ENCODE peak calls at places on chromosome 15, in ten cellular contexts. One of them, this sample, is unnamed.

GRCh38 chr15:70523634-70524033 is 239.7 kb downstream of the UACA start:
- DNase-seq in H1: no peak
- DNase-seq in heart left ventricle: no peak
- DNase-seq in ovary: no peak
- DNase-seq in transverse colon: no peak
- DNase-seq in lower leg skin: no peak
- DNase-seq in testis: no peak
- DNase-seq in NB4: no peak
- DNase-seq in sigmoid colon: peak
- DNase-seq in prostate gland: no peak
- DNase-seq in this sample: no peak

GRCh38 chr15:69530234-69530633 is 77.6 kb downstream of the RPLP1 start:
- DNase-seq in transverse colon: no peak
- DNase-seq in ovary: no peak
- DNase-seq in prostate gland: no peak
- DNase-seq in lower leg skin: no peak
- DNase-seq in testis: no peak
- DNase-seq in H1: no peak
- DNase-seq in NB4: no peak
- DNase-seq in sigmoid colon: no peak
- DNase-seq in heart left ventricle: no peak
- DNase-seq in this sample: no peak

GRCh38 chr15:79157631-79158592 is 67.3 kb upstream of the RASGRF1 start:
- DNase-seq in heart left ventricle: no peak
- DNase-seq in H1: no peak
- DNase-seq in testis: no peak
- DNase-seq in ovary: no peak
- DNase-seq in NB4: no peak
- DNase-seq in prostate gland: no peak
- DNase-seq in transverse colon: no peak
- DNase-seq in lower leg skin: no peak
- DNase-seq in sigmoid colon: no peak
- DNase-seq in this sample: no peak

GRCh38 chr15:37101634-37102314 is 1.4 kb upstream of the MEIS2 start:
- DNase-seq in transverse colon: peak
- DNase-seq in testis: peak
- DNase-seq in ovary: peak
- DNase-seq in H1: peak
- DNase-seq in lower leg skin: no peak
- DNase-seq in heart left ventricle: peak
- DNase-seq in sigmoid colon: peak
- DNase-seq in NB4: peak
- DNase-seq in prostate gland: peak
- DNase-seq in this sample: peak

GRCh38 chr15:60912984-60913697 is 316.0 kb downstream of the RORA start:
- DNase-seq in H1: no peak
- DNase-seq in prostate gland: no peak
- DNase-seq in NB4: no peak
- DNase-seq in transverse colon: no peak
- DNase-seq in testis: peak
- DNase-seq in lower leg skin: peak
- DNase-seq in sigmoid colon: no peak
- DNase-seq in heart left ventricle: no peak
- DNase-seq in ovary: no peak
- DNase-seq in this sample: no peak

GRCh38 chr15:51327081-51327480 is 11.3 kb downstream of the CYP19A1 start:
- DNase-seq in transverse colon: no peak
- DNase-seq in H1: no peak
- DNase-seq in lower leg skin: no peak
- DNase-seq in sigmoid colon: no peak
- DNase-seq in ovary: no peak
- DNase-seq in testis: no peak
- DNase-seq in heart left ventricle: no peak
- DNase-seq in prostate gland: no peak
- DNase-seq in NB4: no peak
- DNase-seq in this sample: no peak

GRCh38 chr15:81113861-81114261 is 20.2 kb upstream of the CFAP161 start:
- DNase-seq in transverse colon: no peak
- DNase-seq in lower leg skin: no peak
- DNase-seq in H1: no peak
- DNase-seq in NB4: no peak
- DNase-seq in testis: no peak
- DNase-seq in heart left ventricle: no peak
- DNase-seq in ovary: no peak
- DNase-seq in prostate gland: no peak
- DNase-seq in sigmoid colon: no peak
- DNase-seq in this sample: no peak

GRCh38 chr15:54820811-54821210 is 375.9 kb downstream of the RSL24D1 start:
- DNase-seq in sigmoid colon: no peak
- DNase-seq in testis: peak
- DNase-seq in H1: no peak
- DNase-seq in heart left ventricle: peak
- DNase-seq in ovary: no peak
- DNase-seq in prostate gland: no peak
- DNase-seq in lower leg skin: peak
- DNase-seq in NB4: no peak
- DNase-seq in transverse colon: peak
- DNase-seq in this sample: no peak

GRCh38 chr15:62748175-62748574 is 294.4 kb upstream of the TPM1 start:
- DNase-seq in sigmoid colon: no peak
- DNase-seq in testis: no peak
- DNase-seq in NB4: no peak
- DNase-seq in lower leg skin: no peak
- DNase-seq in ovary: no peak
- DNase-seq in H1: no peak
- DNase-seq in prostate gland: no peak
- DNase-seq in transverse colon: no peak
- DNase-seq in heart left ventricle: no peak
- DNase-seq in this sample: no peak

DNA sequence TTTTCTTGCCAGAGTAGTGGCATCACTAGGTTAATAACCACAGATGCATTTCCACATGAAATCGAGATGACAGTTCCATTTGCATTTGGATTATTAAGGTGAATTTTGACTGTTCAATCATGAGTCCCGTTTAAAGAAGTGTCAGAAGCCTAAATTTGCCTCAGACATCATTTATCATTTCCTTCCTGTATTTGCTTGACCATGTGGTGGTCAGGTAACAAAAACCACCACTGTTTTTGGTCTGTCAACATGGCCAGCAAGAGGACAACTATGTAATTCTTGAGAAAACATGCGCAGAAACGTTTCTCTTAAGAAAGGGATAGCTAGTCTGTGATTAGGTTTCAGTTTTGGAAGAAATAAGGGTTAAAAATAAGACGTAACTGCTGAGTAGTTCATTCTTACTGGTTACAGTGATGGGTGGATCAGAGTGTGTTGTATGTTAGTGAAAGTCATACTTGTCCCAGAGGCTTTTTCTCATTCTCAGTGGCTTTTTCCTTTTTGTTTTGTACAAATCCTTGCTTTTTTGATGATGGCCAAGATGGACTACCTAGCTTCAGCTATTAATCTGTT is 204.5 kb downstream of the AKAP13 start:
- DNase-seq in NB4: no peak
- DNase-seq in sigmoid colon: no peak
- DNase-seq in testis: no peak
- DNase-seq in lower leg skin: no peak
- DNase-seq in prostate gland: no peak
- DNase-seq in H1: no peak
- DNase-seq in ovary: no peak
- DNase-seq in transverse colon: no peak
- DNase-seq in heart left ventricle: no peak
- DNase-seq in this sample: no peak
- TF ChIP-seq POLR2A in NB4: no peak
- TF ChIP-seq POLR2A in sigmoid colon: no peak
- TF ChIP-seq POLR2A in testis: no peak
- TF ChIP-seq POLR2A in lower leg skin: no peak
- TF ChIP-seq POLR2A in prostate gland: no peak
- TF ChIP-seq POLR2A in H1: no peak
- TF ChIP-seq POLR2A in ovary: no peak
- TF ChIP-seq POLR2A in transverse colon: no peak
- TF ChIP-seq POLR2A in heart left ventricle: no peak
- TF ChIP-seq POLR2A in this sample: no peak

GRCh38 chr15:76328106-76328696 is 8.4 kb upstream of the ISL2 start:
- DNase-seq in H1: no peak
- DNase-seq in heart left ventricle: no peak
- DNase-seq in transverse colon: no peak
- DNase-seq in lower leg skin: no peak
- DNase-seq in prostate gland: no peak
- DNase-seq in testis: no peak
- DNase-seq in NB4: no peak
- DNase-seq in sigmoid colon: no peak
- DNase-seq in ovary: no peak
- DNase-seq in this sample: no peak

GRCh38 chr15:76328962-76329361 is 7.6 kb upstream of the ISL2 start:
- DNase-seq in ovary: no peak
- DNase-seq in testis: no peak
- DNase-seq in prostate gland: no peak
- DNase-seq in transverse colon: no peak
- DNase-seq in NB4: no peak
- DNase-seq in heart left ventricle: no peak
- DNase-seq in H1: no peak
- DNase-seq in sigmoid colon: no peak
- DNase-seq in lower leg skin: no peak
- DNase-seq in this sample: no peak

GRCh38 chr15:76327191-76328105 is 9.1 kb upstream of the ISL2 start:
- DNase-seq in NB4: no peak
- DNase-seq in ovary: no peak
- DNase-seq in prostate gland: no peak
- DNase-seq in heart left ventricle: no peak
- DNase-seq in transverse colon: no peak
- DNase-seq in sigmoid colon: no peak
- DNase-seq in lower leg skin: no peak
- DNase-seq in testis: no peak
- DNase-seq in H1: no peak
- DNase-seq in this sample: no peak

GRCh38 chr15:76332796-76333195 is 3.8 kb upstream of the ISL2 start:
- DNase-seq in lower leg skin: no peak
- DNase-seq in testis: no peak
- DNase-seq in sigmoid colon: no peak
- DNase-seq in heart left ventricle: no peak
- DNase-seq in ovary: no peak
- DNase-seq in H1: no peak
- DNase-seq in NB4: no peak
- DNase-seq in prostate gland: no peak
- DNase-seq in transverse colon: no peak
- DNase-seq in this sample: no peak

DNA sequence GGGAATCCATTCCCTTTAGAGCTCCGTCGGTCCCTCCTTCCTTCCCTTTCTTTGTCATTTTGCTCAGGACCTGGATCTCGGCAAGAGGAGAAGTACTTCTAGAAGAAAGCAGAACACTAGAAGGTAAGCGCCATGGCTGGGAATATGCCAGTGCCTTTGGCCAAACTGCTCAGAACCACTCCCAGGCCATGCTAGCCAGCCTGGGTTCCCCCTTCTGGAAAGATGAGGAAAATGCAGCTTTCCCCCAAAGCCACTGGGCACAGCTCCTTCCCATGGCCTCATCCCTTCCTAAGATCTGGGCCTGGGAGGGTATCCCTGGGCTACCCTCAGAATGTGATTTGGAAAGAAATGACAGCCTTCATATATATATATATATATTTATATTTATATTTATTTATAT is 6.3 kb upstream of the ISL2 start:
- DNase-seq in NB4: peak
- DNase-seq in testis: peak
- DNase-seq in sigmoid colon: peak
- DNase-seq in ovary: peak
- DNase-seq in H1: peak
- DNase-seq in heart left ventricle: peak
- DNase-seq in transverse colon: peak
- DNase-seq in prostate gland: no peak
- DNase-seq in lower leg skin: peak
- DNase-seq in this sample: no peak
- TF ChIP-seq CTCF in NB4: peak
- TF ChIP-seq CTCF in testis: peak
- TF ChIP-seq CTCF in sigmoid colon: no peak
- TF ChIP-seq CTCF in ovary: no peak
- TF ChIP-seq CTCF in H1: peak
- TF ChIP-seq CTCF in heart left ventricle: peak
- TF ChIP-seq CTCF in transverse colon: peak
- TF ChIP-seq CTCF in prostate gland: no peak
- TF ChIP-seq CTCF in lower leg skin: no peak
- TF ChIP-seq CTCF in this sample: peak

DNA sequence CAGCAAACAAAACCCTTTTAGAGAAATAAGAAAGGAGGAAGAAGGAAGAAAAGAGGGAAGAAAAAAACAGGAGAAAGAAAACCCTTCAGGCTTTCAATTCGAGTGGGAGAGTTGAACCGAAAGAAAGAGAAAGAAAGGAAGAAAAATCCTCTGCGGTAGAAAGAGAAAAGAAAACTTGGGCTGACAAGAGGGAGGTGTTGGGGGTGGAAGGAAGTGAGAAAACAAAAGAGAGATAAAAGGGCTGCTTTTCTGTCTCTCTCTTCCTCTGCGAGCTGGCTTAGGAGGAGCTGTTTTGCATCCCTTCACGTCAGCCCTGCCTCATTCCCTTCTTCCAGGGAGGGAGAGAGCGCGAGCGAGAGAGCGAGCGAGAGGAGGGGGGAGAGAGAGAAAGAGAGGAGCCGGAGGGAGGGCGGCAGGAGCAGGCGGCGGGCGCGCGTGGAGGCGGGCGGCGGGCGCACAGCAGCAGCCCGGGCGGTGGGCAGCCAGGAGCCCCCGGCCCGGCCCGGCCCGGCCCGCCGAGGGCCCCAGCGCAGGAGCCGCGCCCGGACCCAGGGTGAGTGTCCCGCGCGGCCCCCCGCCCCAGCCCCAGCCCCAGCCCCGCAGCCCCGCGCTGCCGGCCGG is at the start of gene ZNF710:
- DNase-seq in ovary: peak
- DNase-seq in NB4: peak
- DNase-seq in sigmoid colon: peak
- DNase-seq in heart left ventricle: peak
- DNase-seq in transverse colon: peak
- DNase-seq in testis: peak
- DNase-seq in lower leg skin: no peak
- DNase-seq in H1: peak
- DNase-seq in prostate gland: peak
- DNase-seq in this sample: peak
- TF ChIP-seq POLR2A in ovary: no peak
- TF ChIP-seq POLR2A in NB4: peak
- TF ChIP-seq POLR2A in sigmoid colon: no peak
- TF ChIP-seq POLR2A in heart left ventricle: no peak
- TF ChIP-seq POLR2A in transverse colon: no peak
- TF ChIP-seq POLR2A in testis: no peak
- TF ChIP-seq POLR2A in lower leg skin: no peak
- TF ChIP-seq POLR2A in H1: peak
- TF ChIP-seq POLR2A in prostate gland: peak
- TF ChIP-seq POLR2A in this sample: peak

DNA sequence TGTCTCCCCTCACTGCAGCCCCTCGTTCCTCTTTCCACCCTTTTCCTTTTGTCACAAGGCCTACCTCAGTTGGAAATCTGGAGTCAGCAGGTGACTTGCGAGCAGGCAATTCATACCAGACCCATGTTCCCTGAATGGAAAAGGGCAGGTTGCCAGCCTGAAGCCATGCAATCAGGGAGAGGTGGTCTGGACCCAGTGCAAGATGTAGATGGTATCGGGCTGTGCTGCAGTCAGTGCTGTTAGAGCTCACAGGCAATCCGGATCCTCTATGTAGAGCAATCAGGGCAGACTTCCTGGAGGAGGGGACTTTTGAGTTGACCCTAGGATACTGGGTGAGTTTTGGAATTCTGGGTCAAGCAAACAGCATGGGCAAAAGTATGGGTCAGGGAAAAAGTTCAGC is 18.8 kb downstream of the LOXL1 start:
- DNase-seq in NB4: no peak
- DNase-seq in testis: no peak
- DNase-seq in sigmoid colon: no peak
- DNase-seq in lower leg skin: no peak
- DNase-seq in H1: no peak
- DNase-seq in prostate gland: no peak
- DNase-seq in transverse colon: no peak
- DNase-seq in ovary: no peak
- DNase-seq in heart left ventricle: no peak
- DNase-seq in this sample: no peak
- TF ChIP-seq CTCF in NB4: no peak
- TF ChIP-seq CTCF in testis: no peak
- TF ChIP-seq CTCF in sigmoid colon: no peak
- TF ChIP-seq CTCF in lower leg skin: no peak
- TF ChIP-seq CTCF in H1: no peak
- TF ChIP-seq CTCF in prostate gland: no peak
- TF ChIP-seq CTCF in transverse colon: no peak
- TF ChIP-seq CTCF in ovary: no peak
- TF ChIP-seq CTCF in heart left ventricle: no peak
- TF ChIP-seq CTCF in this sample: no peak

This sample was measured in uterus.